ENCODE peak calls at places on chromosomes 3 and 15, in five cellular contexts. C is GM23248, X is SK-N-SH, G is MM.1S, I is GM23338. J is an unnamed sample.

GRCh38 chr3:49718419-49719213 is 868 bp downstream of the AMIGO3 start:
- DNase-seq in C (no peak), X (no peak), G (no peak), I (peak; percentile 72), J (no peak)

GRCh38 chr3:197454014-197454413 is 101.8 kb downstream of the BDH1 start:
- DNase-seq in C (peak; percentile 36), X (peak; percentile 50), G (peak; percentile 37), I (no peak), J (peak; percentile 55)

GRCh38 chr3:56915969-56916586 is 114.3 kb upstream of the ARHGEF3 start:
- DNase-seq in C (no peak), X (no peak), G (peak; percentile 74), I (peak; percentile 39), J (no peak)

GRCh38 chr3:42843730-42844713 is 31.7 kb downstream of the CYP8B1 start:
- DNase-seq in C (no peak), X (no peak), G (no peak), I (peak; percentile 15), J (no peak)

GRCh38 chr3:94647131-94647530 is 584.3 kb downstream of the NSUN3 start:
- DNase-seq in C (no peak), X (no peak), G (no peak), I (no peak), J (peak; percentile 12)

GRCh38 chr3:78670087-78670486 is 1097.7 kb downstream of the ROBO1 start:
- DNase-seq in C (no peak), X (no peak), G (no peak), I (no peak), J (no peak)

GRCh38 chr3:48034000-48034516 is 17.8 kb upstream of the MAP4 start:
- DNase-seq in C (peak; percentile 82), X (peak; percentile 33), G (peak; percentile 90), I (peak; percentile 54), J (peak; percentile 89)

GRCh38 chr15:60396964-60397771 is 618 bp downstream of the ANXA2 start:
- DNase-seq in C (peak; percentile 95), X (peak; percentile 70), G (peak; percentile 77), I (peak; percentile 84), J (no peak)

GRCh38 chr3:15794842-15795562 is 2.8 kb downstream of the ANKRD28 start:
- DNase-seq in C (peak; percentile 64), X (no peak), G (no peak), I (no peak), J (no peak)
- H3F3A ChIP-seq in C (peaks cover 42% of the 10 kb centered on the region), X (peaks cover 35% of the 10 kb centered on the region), G (peaks cover 43% of the 10 kb centered on the region), I (no peaks in the 10 kb centered on the region), J (peaks cover 35% of the 10 kb centered on the region)

DNA sequence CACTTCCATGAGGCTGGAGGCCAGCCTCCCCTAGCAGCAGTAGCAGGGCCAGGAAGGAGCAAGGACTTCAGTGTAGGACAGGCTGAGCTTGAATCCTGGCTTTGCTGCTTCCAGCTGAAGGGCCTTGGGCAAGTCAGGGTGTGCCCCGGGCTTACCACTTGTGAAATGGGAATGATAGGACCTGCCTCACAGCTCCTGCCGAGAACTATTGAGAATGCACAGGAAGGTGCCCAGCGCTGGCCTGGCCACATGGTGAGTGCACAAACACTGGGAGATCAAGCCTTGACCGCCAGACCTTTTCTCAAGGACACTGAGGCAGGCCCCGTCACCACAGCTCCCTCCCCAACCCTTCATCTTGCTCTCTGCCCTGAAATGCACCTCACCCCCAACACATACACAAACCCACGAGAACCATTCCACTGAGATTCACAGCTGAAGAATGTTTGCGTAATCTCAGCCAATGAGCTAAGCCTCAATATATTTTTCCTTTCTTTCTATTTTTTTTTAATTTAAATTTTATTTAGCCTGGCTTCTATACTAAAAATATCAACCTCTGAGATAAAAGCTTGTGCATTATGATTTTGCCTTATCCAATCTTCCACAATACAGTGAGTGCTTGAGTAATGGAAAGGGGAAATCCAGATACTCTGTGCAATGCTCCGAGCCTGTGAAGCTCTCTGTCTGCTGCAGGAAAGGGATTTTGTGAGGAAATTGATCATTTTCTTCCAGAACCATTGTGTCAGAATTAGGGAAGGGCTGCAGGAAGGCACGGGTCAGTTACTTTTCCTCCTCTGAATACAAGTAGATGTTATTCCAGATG is 194.0 kb downstream of the TLE3 start:
- DNase-seq in C (peak; percentile 72), X (no peak), G (no peak), I (no peak), J (no peak)
- H3K9me2 ChIP-seq in C (no peaks in the 10 kb centered on the region), X (no peaks in the 10 kb centered on the region), G (no peaks in the 10 kb centered on the region), I (no peaks in the 10 kb centered on the region), J (no peaks in the 10 kb centered on the region)

GRCh38 chr15:37099321-37100108 is 834 bp downstream of the MEIS2 start:
- DNase-seq in C (peak; percentile 60), X (peak; percentile 50), G (peak; percentile 38), I (peak; percentile 42), J (peak; percentile 10)
- H3F3A ChIP-seq in C (peaks cover 12% of the 10 kb centered on the region), X (peaks cover 50% of the 10 kb centered on the region), G (peaks cover 15% of the 10 kb centered on the region), I (peaks cover 33% of the 10 kb centered on the region), J (peaks cover 10% of the 10 kb centered on the region)

GRCh38 chr3:142359367-142359766 is 88.5 kb downstream of the XRN1 start:
- DNase-seq in C (no peak), X (no peak), G (no peak), I (no peak), J (no peak)

GRCh38 chr3:142353571-142353970 is 94.3 kb downstream of the XRN1 start:
- DNase-seq in C (peak; percentile 3), X (no peak), G (no peak), I (no peak), J (no peak)

GRCh38 chr3:142355692-142356091 is 92.1 kb downstream of the XRN1 start:
- DNase-seq in C (no peak), X (no peak), G (peak; percentile 10), I (no peak), J (no peak)

GRCh38 chr3:142356818-142357217 is 91.0 kb downstream of the XRN1 start:
- DNase-seq in C (no peak), X (no peak), G (peak; percentile 71), I (no peak), J (no peak)

DNA sequence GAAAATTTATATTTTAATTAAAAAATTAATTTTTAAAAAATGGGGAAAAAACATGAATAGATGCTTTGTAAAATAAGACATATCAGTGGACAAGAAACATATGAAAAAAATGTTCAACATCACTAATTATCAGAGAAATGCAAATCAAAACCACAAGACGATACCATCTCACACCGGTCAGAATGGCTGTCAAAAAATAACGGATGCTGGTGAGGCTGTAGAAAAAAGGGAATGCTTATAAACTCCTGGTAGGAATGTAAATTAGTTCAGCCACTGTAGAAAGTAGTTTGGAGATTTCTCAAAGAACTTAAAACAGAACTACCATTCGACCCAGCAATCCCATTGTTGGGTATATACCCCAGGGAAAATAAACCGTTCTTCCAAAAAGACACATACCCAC is 93.8 kb downstream of the XRN1 start:
- DNase-seq in C (no peak), X (no peak), G (no peak), I (no peak), J (no peak)
- H3K9me2 ChIP-seq in C (no peaks in the 10 kb centered on the region), X (no peaks in the 10 kb centered on the region), G (no peaks in the 10 kb centered on the region), I (no peaks in the 10 kb centered on the region), J (peaks cover 5% of the 10 kb centered on the region)

DNA sequence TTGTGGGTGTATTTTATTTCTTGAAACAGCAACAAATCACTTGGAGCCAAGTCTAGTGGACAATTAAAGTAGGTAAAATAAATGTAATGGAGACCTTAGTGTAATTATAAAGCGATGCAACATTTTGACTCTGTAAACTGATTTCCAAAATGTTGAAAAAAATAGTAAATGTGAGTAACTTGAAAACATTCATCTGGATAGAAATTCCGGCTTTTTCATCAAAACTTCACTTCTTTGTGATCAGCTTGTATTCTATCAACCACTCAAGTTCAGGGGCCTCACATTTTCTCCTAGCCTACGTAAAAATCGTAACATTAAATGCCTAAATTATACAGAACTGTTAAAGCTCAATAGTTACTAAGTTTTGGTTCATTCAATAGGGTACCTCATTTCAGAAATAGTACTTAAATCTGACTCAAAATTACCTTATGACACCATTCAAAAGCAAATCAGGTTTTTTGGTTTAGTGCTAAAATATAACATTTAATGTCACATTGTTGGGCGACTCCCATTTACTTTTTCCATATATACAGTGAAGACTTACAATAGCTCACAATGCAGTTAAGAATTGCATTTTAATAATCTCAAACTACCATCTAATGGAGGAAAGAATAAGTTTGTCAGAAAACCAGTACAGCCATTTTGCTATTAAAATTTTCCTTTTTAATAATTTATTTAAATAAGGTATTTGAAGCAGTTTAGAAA is 12.7 kb downstream of the CCNL1 start:
- DNase-seq in C (no peak), X (no peak), G (no peak), I (no peak), J (no peak)
- H3F3A ChIP-seq in C (peaks cover 97% of the 10 kb centered on the region), X (peaks cover 81% of the 10 kb centered on the region), G (peaks cover 91% of the 10 kb centered on the region), I (peaks cover 12% of the 10 kb centered on the region), J (peaks cover 90% of the 10 kb centered on the region)

GRCh38 chr15:52877255-52877654 is 87.1 kb upstream of the ONECUT1 start:
- DNase-seq in C (no peak), X (no peak), G (no peak), I (no peak), J (no peak)
- H3K9me2 ChIP-seq in C (no peaks in the 10 kb centered on the region), X (no peaks in the 10 kb centered on the region), G (no peaks in the 10 kb centered on the region), I (no peaks in the 10 kb centered on the region), J (no peaks in the 10 kb centered on the region)

GRCh38 chr3:141390747-141391146 is 22.4 kb downstream of the ZBTB38 start:
- DNase-seq in C (no peak), X (no peak), G (no peak), I (no peak), J (no peak)

GRCh38 chr3:141392018-141392370 is 23.7 kb downstream of the ZBTB38 start:
- DNase-seq in C (no peak), X (no peak), G (peak; percentile 5), I (no peak), J (no peak)

GRCh38 chr3:141391298-141392017 is 23.2 kb downstream of the ZBTB38 start:
- DNase-seq in C (no peak), X (no peak), G (peak; percentile 84), I (no peak), J (no peak)

GRCh38 chr3:141393151-141394076 is 25.1 kb downstream of the ZBTB38 start:
- DNase-seq in C (no peak), X (peak; percentile 69), G (no peak), I (peak; percentile 74), J (peak; percentile 65)

GRCh38 chr3:141392416-141392815 is 24.1 kb downstream of the ZBTB38 start:
- DNase-seq in C (no peak), X (no peak), G (no peak), I (no peak), J (no peak)
- H3F3A ChIP-seq in C (peaks cover 24% of the 10 kb centered on the region), X (no peaks in the 10 kb centered on the region), G (peaks cover 99% of the 10 kb centered on the region), I (no peaks in the 10 kb centered on the region), J (peaks cover 7% of the 10 kb centered on the region)

GRCh38 chr15:94021621-94022320 is 209.6 kb upstream of the MCTP2 start:
- DNase-seq in C (no peak), X (peak; percentile 15), G (no peak), I (no peak), J (no peak)
- H3K9me2 ChIP-seq in C (no peaks in the 10 kb centered on the region), X (no peaks in the 10 kb centered on the region), G (no peaks in the 10 kb centered on the region), I (no peaks in the 10 kb centered on the region), J (no peaks in the 10 kb centered on the region)

J was measured in PC-9.